ENCODE peak calls at places on chromosomes 3 and 15, in five cellular contexts. I is heart left ventricle, W is heart right ventricle, O is SJSA1, H is right lobe of liver. K is an unnamed sample.

GRCh38 chr3:160981217-160981938 is 123.8 kb downstream of the B3GALNT1 start:
- DNase-seq in I (no peak), W (no peak), O (no peak), H (no peak), K (no peak)

GRCh38 chr3:151918253-151919029 is 45.0 kb downstream of the SUCNR1 start:
- DNase-seq in I (no peak), W (no peak), O (no peak), H (no peak), K (peak; percentile 83)

GRCh38 chr15:73965730-73966103 is 26.4 kb downstream of the STOML1 start:
- DNase-seq in I (no peak), W (no peak), O (no peak), H (no peak), K (no peak)

GRCh38 chr3:29802057-29802456 is 521.2 kb downstream of the RBMS3 start:
- DNase-seq in I (no peak), W (no peak), O (no peak), H (no peak), K (no peak)

GRCh38 chr3:52436500-52437106 is 8.3 kb downstream of the SEMA3G start:
- DNase-seq in I (peak; percentile 73), W (no peak), O (no peak), H (no peak), K (no peak)

GRCh38 chr3:11845661-11846060 is 1.0 kb downstream of the TAMM41 start:
- DNase-seq in I (no peak), W (no peak), O (no peak), H (no peak), K (no peak)

GRCh38 chr3:136464502-136464901 is 214.4 kb downstream of the PCCB start:
- DNase-seq in I (no peak), W (no peak), O (no peak), H (no peak), K (no peak)

GRCh38 chr3:51830345-51830744 is 31.1 kb upstream of the IQCF2 start:
- DNase-seq in I (no peak), W (no peak), O (no peak), H (no peak), K (no peak)

GRCh38 chr3:148932976-148933375 is 58.4 kb upstream of the GYG1 start:
- DNase-seq in I (no peak), W (no peak), O (no peak), H (no peak), K (no peak)

GRCh38 chr15:37933685-37934084 is 755 bp upstream of the TMCO5A start:
- DNase-seq in I (no peak), W (no peak), O (no peak), H (no peak), K (no peak)

GRCh38 chr3:182464513-182465145 is 328.7 kb upstream of the ATP11B start:
- DNase-seq in I (no peak), W (no peak), O (no peak), H (no peak), K (no peak)
- H3K4me3 ChIP-seq in I (no peak overlapping the region), W (no peak overlapping the region), O (no peak overlapping the region), H (no peak overlapping the region), K (no peak overlapping the region)

DNA sequence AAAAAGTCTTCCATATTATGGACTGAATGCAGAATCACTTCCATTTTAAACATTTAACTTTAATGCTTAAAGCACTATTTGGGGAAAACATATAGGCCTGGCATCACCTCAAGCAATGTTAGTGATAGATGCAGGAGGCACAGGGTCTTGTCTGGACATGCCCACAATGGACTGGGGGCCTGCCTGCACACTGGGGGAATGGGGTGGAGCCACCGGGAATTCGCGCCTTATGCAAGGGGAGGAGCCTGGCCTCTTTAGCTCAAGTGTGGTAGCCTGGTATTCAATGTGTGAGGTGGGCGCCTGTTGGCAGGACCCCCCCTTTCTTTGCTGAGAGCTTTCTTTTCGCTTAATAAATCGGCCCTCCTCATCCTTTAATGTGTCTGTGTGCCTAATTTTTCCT is 29.9 kb downstream of the ACKR4 start:
- DNase-seq in I (no peak), W (no peak), O (no peak), H (no peak), K (no peak)
- H3K27ac ChIP-seq in I (no peak overlapping the region), W (no peak overlapping the region), O (no peak overlapping the region), H (no peak overlapping the region), K (no peak overlapping the region)

GRCh38 chr15:59172289-59172901 is 34.2 kb upstream of the LDHAL6B start:
- DNase-seq in I (no peak), W (no peak), O (no peak), H (no peak), K (no peak)
- H3K4me1 ChIP-seq in I (no peaks in the 10 kb centered on the region), W (peaks cover 35% of the 10 kb centered on the region), O (peaks cover 64% of the 10 kb centered on the region), H (no peaks in the 10 kb centered on the region), K (peaks cover 9% of the 10 kb centered on the region)

DNA sequence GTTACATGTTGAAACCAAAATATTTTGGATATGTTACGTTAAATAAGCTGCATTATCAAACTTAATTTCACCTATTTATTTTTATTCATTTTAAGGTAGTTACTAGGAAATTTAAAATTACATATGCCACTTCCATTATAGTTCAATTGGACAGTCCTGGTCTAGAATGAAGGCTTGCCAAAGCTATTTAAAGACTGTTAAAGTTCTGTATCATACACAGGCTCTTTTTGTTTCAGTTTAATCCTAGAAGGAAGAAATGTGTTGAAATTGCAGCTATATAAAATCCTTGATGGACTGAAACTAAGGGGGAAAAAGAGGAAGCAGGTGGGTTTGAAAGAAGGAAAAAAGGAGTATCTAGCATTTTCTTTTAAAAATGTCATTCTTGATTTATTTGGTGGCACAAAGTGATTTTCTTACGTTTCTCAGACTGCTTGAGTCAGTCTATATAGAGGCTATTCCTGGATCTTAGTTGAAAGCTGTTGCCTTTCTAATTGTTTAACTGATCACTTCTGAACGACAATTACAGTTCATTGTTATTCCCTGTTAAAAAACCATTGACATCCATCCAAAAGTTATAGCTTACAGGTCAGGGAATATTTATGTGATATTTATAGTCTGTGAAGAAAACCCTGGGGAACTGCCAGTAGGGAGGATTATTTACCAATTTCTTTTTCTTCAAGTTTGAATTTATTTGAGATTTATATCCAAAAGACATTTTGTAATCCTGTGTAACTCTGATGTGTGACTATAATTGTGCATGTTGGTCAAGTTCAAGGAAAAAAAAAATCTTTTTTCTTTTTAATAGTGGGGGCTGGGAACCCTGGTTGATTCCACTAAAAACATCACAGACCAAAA is 194.9 kb downstream of the RORA start:
- DNase-seq in I (no peak), W (no peak), O (no peak), H (no peak), K (no peak)
- H3K4me3 ChIP-seq in I (peak overlapping the region; percentile 25), W (no peak overlapping the region), O (no peak overlapping the region), H (no peak overlapping the region), K (no peak overlapping the region)

GRCh38 chr3:176522436-176522835 is 674.8 kb downstream of the TBL1XR1 start:
- DNase-seq in I (no peak), W (no peak), O (no peak), H (no peak), K (no peak)
- H3K27ac ChIP-seq in I (no peak overlapping the region), W (no peak overlapping the region), O (no peak overlapping the region), H (no peak overlapping the region), K (no peak overlapping the region)

DNA sequence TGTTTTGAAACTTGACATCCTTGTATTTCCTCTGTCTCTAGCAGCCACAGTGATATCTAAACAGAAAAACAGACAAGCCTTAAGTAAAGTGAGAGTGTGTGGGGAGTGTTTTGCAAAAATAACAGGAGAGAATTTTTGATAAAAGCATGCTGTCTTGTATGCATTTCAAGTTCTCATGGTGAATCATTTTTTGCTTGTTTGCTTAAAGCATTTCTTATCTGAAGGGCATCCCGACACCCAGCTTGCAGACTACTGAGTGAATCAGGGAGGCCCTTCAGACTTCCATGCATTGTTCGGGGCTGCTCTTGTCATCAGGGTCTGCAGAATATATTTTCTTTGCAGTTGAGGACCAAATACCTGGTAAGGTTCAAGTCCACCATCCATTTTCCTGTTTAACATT is 8.5 kb downstream of the CGNL1 start:
- DNase-seq in I (no peak), W (no peak), O (no peak), H (no peak), K (no peak)
- H3K4me1 ChIP-seq in I (peaks cover 5% of the 10 kb centered on the region), W (peaks cover 68% of the 10 kb centered on the region), O (peaks cover 16% of the 10 kb centered on the region), H (peaks cover 12% of the 10 kb centered on the region), K (peaks cover 78% of the 10 kb centered on the region)

GRCh38 chr15:67504061-67504460 is 16.9 kb upstream of the C15orf61 start:
- DNase-seq in I (no peak), W (no peak), O (no peak), H (no peak), K (no peak)

GRCh38 chr15:67501836-67502461 is 19.0 kb upstream of the C15orf61 start:
- DNase-seq in I (no peak), W (no peak), O (no peak), H (no peak), K (no peak)

GRCh38 chr15:67504796-67505195 is 16.1 kb upstream of the C15orf61 start:
- DNase-seq in I (no peak), W (no peak), O (no peak), H (no peak), K (no peak)

GRCh38 chr15:67505675-67506572 is 15.0 kb upstream of the C15orf61 start:
- DNase-seq in I (no peak), W (no peak), O (no peak), H (no peak), K (no peak)

GRCh38 chr15:67501177-67501835 is 19.6 kb upstream of the C15orf61 start:
- DNase-seq in I (no peak), W (no peak), O (no peak), H (no peak), K (peak; percentile 9)
- H3K4me3 ChIP-seq in I (no peak overlapping the region), W (no peak overlapping the region), O (no peak overlapping the region), H (no peak overlapping the region), K (no peak overlapping the region)

K was measured in cardiac muscle cell.